ENCODE peak calls at places on chromosomes 1 and 21, in nine cellular contexts. One of them, this sample, is unnamed.

GRCh38 chr1:233113009-233113712 is 162.8 kb downstream of the NTPCR start:
- DNase-seq in CD4-positive, alpha-beta T cell: no peak
- DNase-seq in neural progenitor cell: peak
- DNase-seq in fibroblast of the aortic adventitia: peak
- DNase-seq in coronary artery: peak
- DNase-seq in fibroblast of lung: peak
- DNase-seq in heart left ventricle: peak
- DNase-seq in astrocyte of the spinal cord: peak
- DNase-seq in ovary: peak
- DNase-seq in this sample: no peak

GRCh38 chr21:44802396-44803153 is 955 bp upstream of the UBE2G2 start:
- DNase-seq in CD4-positive, alpha-beta T cell: no peak
- DNase-seq in neural progenitor cell: peak
- DNase-seq in fibroblast of the aortic adventitia: no peak
- DNase-seq in coronary artery: no peak
- DNase-seq in fibroblast of lung: no peak
- DNase-seq in heart left ventricle: no peak
- DNase-seq in astrocyte of the spinal cord: no peak
- DNase-seq in ovary: no peak
- DNase-seq in this sample: no peak

GRCh38 chr1:15973772-15974171 is 2.1 kb downstream of the ZBTB17 start:
- DNase-seq in CD4-positive, alpha-beta T cell: no peak
- DNase-seq in neural progenitor cell: no peak
- DNase-seq in fibroblast of the aortic adventitia: no peak
- DNase-seq in coronary artery: no peak
- DNase-seq in fibroblast of lung: no peak
- DNase-seq in heart left ventricle: no peak
- DNase-seq in astrocyte of the spinal cord: no peak
- DNase-seq in ovary: no peak
- DNase-seq in this sample: no peak

GRCh38 chr21:37207441-37208009 is 59.6 kb downstream of the VPS26C start:
- DNase-seq in CD4-positive, alpha-beta T cell: no peak
- DNase-seq in neural progenitor cell: no peak
- DNase-seq in fibroblast of the aortic adventitia: peak
- DNase-seq in coronary artery: no peak
- DNase-seq in fibroblast of lung: peak
- DNase-seq in heart left ventricle: no peak
- DNase-seq in astrocyte of the spinal cord: no peak
- DNase-seq in ovary: no peak
- DNase-seq in this sample: peak

GRCh38 chr21:42721341-42721824 is 68.0 kb downstream of the PDE9A start:
- DNase-seq in CD4-positive, alpha-beta T cell: no peak
- DNase-seq in neural progenitor cell: no peak
- DNase-seq in fibroblast of the aortic adventitia: peak
- DNase-seq in coronary artery: no peak
- DNase-seq in fibroblast of lung: no peak
- DNase-seq in heart left ventricle: no peak
- DNase-seq in astrocyte of the spinal cord: no peak
- DNase-seq in ovary: no peak
- DNase-seq in this sample: no peak

GRCh38 chr1:245871881-245872280 is 635.2 kb downstream of the SMYD3 start:
- DNase-seq in CD4-positive, alpha-beta T cell: no peak
- DNase-seq in neural progenitor cell: no peak
- DNase-seq in fibroblast of the aortic adventitia: no peak
- DNase-seq in coronary artery: no peak
- DNase-seq in fibroblast of lung: peak
- DNase-seq in heart left ventricle: no peak
- DNase-seq in astrocyte of the spinal cord: peak
- DNase-seq in ovary: no peak
- DNase-seq in this sample: no peak

GRCh38 chr1:187655163-187655562 is 826.4 kb downstream of the PLA2G4A start:
- DNase-seq in CD4-positive, alpha-beta T cell: no peak
- DNase-seq in neural progenitor cell: no peak
- DNase-seq in fibroblast of the aortic adventitia: peak
- DNase-seq in coronary artery: no peak
- DNase-seq in fibroblast of lung: peak
- DNase-seq in heart left ventricle: no peak
- DNase-seq in astrocyte of the spinal cord: peak
- DNase-seq in ovary: no peak
- DNase-seq in this sample: no peak

GRCh38 chr1:160085686-160086089 is 4.3 kb downstream of the KCNJ9 start:
- DNase-seq in CD4-positive, alpha-beta T cell: peak
- DNase-seq in neural progenitor cell: peak
- DNase-seq in fibroblast of the aortic adventitia: peak
- DNase-seq in coronary artery: no peak
- DNase-seq in fibroblast of lung: peak
- DNase-seq in heart left ventricle: peak
- DNase-seq in astrocyte of the spinal cord: peak
- DNase-seq in ovary: peak
- DNase-seq in this sample: peak

GRCh38 chr1:230794871-230795645 is 47.9 kb downstream of the CAPN9 start:
- DNase-seq in CD4-positive, alpha-beta T cell: no peak
- DNase-seq in neural progenitor cell: peak
- DNase-seq in fibroblast of the aortic adventitia: no peak
- DNase-seq in coronary artery: peak
- DNase-seq in fibroblast of lung: no peak
- DNase-seq in heart left ventricle: no peak
- DNase-seq in astrocyte of the spinal cord: no peak
- DNase-seq in ovary: no peak
- DNase-seq in this sample: peak

GRCh38 chr1:228226141-228226874 is 18.5 kb downstream of the OBSCN start:
- DNase-seq in CD4-positive, alpha-beta T cell: no peak
- DNase-seq in neural progenitor cell: no peak
- DNase-seq in fibroblast of the aortic adventitia: no peak
- DNase-seq in coronary artery: no peak
- DNase-seq in fibroblast of lung: no peak
- DNase-seq in heart left ventricle: no peak
- DNase-seq in astrocyte of the spinal cord: no peak
- DNase-seq in ovary: no peak
- DNase-seq in this sample: peak

GRCh38 chr1:198056255-198056654 is 100.5 kb upstream of the NEK7 start:
- DNase-seq in CD4-positive, alpha-beta T cell: no peak
- DNase-seq in neural progenitor cell: peak
- DNase-seq in fibroblast of the aortic adventitia: no peak
- DNase-seq in coronary artery: no peak
- DNase-seq in fibroblast of lung: no peak
- DNase-seq in heart left ventricle: no peak
- DNase-seq in astrocyte of the spinal cord: no peak
- DNase-seq in ovary: no peak
- DNase-seq in this sample: no peak
- TF ChIP-seq CTCF in CD4-positive, alpha-beta T cell: no peak
- TF ChIP-seq CTCF in neural progenitor cell: peak
- TF ChIP-seq CTCF in fibroblast of the aortic adventitia: no peak
- TF ChIP-seq CTCF in coronary artery: no peak
- TF ChIP-seq CTCF in fibroblast of lung: no peak
- TF ChIP-seq CTCF in heart left ventricle: no peak
- TF ChIP-seq CTCF in astrocyte of the spinal cord: peak
- TF ChIP-seq CTCF in ovary: no peak
- TF ChIP-seq CTCF in this sample: peak

DNA sequence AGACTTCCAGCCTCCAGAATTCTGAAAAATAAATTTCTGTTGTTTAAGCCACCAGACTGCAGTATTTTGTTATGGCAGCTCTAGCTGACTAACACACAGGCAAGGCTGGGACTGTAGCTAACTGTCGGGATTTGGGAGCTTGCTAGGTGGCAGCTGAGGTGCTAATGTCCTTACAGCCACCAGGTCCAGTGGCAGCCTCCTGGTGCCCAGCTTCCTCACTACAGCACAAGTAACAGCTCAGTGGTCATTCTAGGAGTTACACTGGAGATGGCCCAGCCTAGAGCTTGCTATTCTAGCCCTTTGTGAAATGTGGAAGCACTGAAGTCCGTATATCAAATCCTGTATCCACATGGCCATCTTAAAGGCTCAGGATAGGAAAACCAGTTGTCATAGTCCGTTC is 4.3 kb upstream of the C1orf115 start:
- DNase-seq in CD4-positive, alpha-beta T cell: no peak
- DNase-seq in neural progenitor cell: peak
- DNase-seq in fibroblast of the aortic adventitia: no peak
- DNase-seq in coronary artery: no peak
- DNase-seq in fibroblast of lung: no peak
- DNase-seq in heart left ventricle: no peak
- DNase-seq in astrocyte of the spinal cord: no peak
- DNase-seq in ovary: no peak
- DNase-seq in this sample: no peak
- TF ChIP-seq CTCF in CD4-positive, alpha-beta T cell: no peak
- TF ChIP-seq CTCF in neural progenitor cell: peak
- TF ChIP-seq CTCF in fibroblast of the aortic adventitia: no peak
- TF ChIP-seq CTCF in coronary artery: no peak
- TF ChIP-seq CTCF in fibroblast of lung: no peak
- TF ChIP-seq CTCF in heart left ventricle: no peak
- TF ChIP-seq CTCF in astrocyte of the spinal cord: no peak
- TF ChIP-seq CTCF in ovary: no peak
- TF ChIP-seq CTCF in this sample: peak

GRCh38 chr1:86082183-86082582 is 74.4 kb downstream of the COL24A1 start:
- DNase-seq in CD4-positive, alpha-beta T cell: no peak
- DNase-seq in neural progenitor cell: no peak
- DNase-seq in fibroblast of the aortic adventitia: no peak
- DNase-seq in coronary artery: no peak
- DNase-seq in fibroblast of lung: no peak
- DNase-seq in heart left ventricle: no peak
- DNase-seq in astrocyte of the spinal cord: no peak
- DNase-seq in ovary: no peak
- DNase-seq in this sample: no peak
- TF ChIP-seq CTCF in CD4-positive, alpha-beta T cell: no peak
- TF ChIP-seq CTCF in neural progenitor cell: peak
- TF ChIP-seq CTCF in fibroblast of the aortic adventitia: no peak
- TF ChIP-seq CTCF in coronary artery: no peak
- TF ChIP-seq CTCF in fibroblast of lung: peak
- TF ChIP-seq CTCF in heart left ventricle: no peak
- TF ChIP-seq CTCF in astrocyte of the spinal cord: peak
- TF ChIP-seq CTCF in ovary: no peak
- TF ChIP-seq CTCF in this sample: peak

DNA sequence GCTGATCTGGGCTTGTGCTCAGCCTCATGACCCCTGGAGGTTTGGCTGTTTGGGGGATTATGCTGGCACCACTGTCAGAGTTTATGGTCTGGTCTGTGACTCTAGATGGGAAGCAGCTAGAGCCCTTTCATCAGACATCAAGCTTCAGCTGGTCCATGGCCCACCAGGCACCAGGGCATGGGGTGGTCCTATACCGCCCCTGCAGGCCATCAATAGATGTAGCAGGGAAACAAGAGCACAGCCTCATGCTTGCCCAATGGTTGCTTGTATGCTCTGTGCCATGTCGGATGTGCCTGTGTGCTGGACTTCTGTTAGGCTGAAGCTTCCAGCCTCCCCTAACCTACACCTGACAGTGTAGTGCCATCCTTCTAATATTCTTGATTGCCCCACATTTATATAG is 71.1 kb upstream of the CD34 start:
- DNase-seq in CD4-positive, alpha-beta T cell: no peak
- DNase-seq in neural progenitor cell: peak
- DNase-seq in fibroblast of the aortic adventitia: no peak
- DNase-seq in coronary artery: no peak
- DNase-seq in fibroblast of lung: no peak
- DNase-seq in heart left ventricle: no peak
- DNase-seq in astrocyte of the spinal cord: no peak
- DNase-seq in ovary: no peak
- DNase-seq in this sample: peak
- TF ChIP-seq CTCF in CD4-positive, alpha-beta T cell: no peak
- TF ChIP-seq CTCF in neural progenitor cell: peak
- TF ChIP-seq CTCF in fibroblast of the aortic adventitia: peak
- TF ChIP-seq CTCF in coronary artery: no peak
- TF ChIP-seq CTCF in fibroblast of lung: peak
- TF ChIP-seq CTCF in heart left ventricle: peak
- TF ChIP-seq CTCF in astrocyte of the spinal cord: peak
- TF ChIP-seq CTCF in ovary: no peak
- TF ChIP-seq CTCF in this sample: peak

DNA sequence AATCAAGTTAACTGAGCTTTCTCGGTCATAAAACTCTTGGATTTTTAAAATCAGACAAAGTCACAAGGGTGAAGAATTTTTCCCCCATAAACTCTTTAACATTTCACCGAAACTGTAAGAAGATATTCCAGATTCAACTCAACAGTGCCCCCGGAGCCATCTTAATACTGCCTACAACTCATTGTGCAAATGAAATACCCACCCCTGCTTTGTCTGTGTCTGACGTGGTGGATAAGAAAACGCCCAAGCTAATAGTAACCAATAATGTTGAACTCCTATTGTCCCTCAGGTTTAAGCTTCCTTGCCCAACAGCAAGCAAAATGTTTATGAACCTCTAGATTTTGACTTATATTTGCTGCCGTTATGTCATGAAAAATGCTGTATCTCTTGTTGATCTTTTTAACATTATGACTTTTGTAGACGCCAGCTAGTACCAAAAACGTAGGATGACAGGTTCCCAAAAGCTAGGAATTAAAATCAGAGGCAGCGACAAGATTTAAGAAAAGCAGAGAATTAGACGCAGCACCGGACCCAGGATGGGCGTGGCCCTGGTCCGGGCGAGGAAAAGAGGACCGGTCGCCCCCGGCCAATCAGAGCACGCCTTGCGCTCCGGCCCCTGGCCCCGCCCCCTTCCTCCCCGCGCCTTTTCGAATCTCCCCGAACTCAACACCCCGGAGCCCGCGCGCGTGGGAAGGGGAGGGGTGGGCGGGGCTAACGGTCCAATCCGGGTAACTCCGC is 1.1 kb downstream of the STMN1 start:
- DNase-seq in CD4-positive, alpha-beta T cell: peak
- DNase-seq in neural progenitor cell: peak
- DNase-seq in fibroblast of the aortic adventitia: peak
- DNase-seq in coronary artery: peak
- DNase-seq in fibroblast of lung: peak
- DNase-seq in heart left ventricle: peak
- DNase-seq in astrocyte of the spinal cord: peak
- DNase-seq in ovary: peak
- DNase-seq in this sample: peak
- TF ChIP-seq CTCF in CD4-positive, alpha-beta T cell: peak
- TF ChIP-seq CTCF in neural progenitor cell: no peak
- TF ChIP-seq CTCF in fibroblast of the aortic adventitia: no peak
- TF ChIP-seq CTCF in coronary artery: no peak
- TF ChIP-seq CTCF in fibroblast of lung: peak
- TF ChIP-seq CTCF in heart left ventricle: no peak
- TF ChIP-seq CTCF in astrocyte of the spinal cord: peak
- TF ChIP-seq CTCF in ovary: no peak
- TF ChIP-seq CTCF in this sample: peak

GRCh38 chr1:222794656-222795474 is 20.0 kb upstream of the DISP1 start:
- DNase-seq in CD4-positive, alpha-beta T cell: no peak
- DNase-seq in neural progenitor cell: no peak
- DNase-seq in fibroblast of the aortic adventitia: no peak
- DNase-seq in coronary artery: no peak
- DNase-seq in fibroblast of lung: no peak
- DNase-seq in heart left ventricle: no peak
- DNase-seq in astrocyte of the spinal cord: no peak
- DNase-seq in ovary: no peak
- DNase-seq in this sample: no peak
- TF ChIP-seq CTCF in CD4-positive, alpha-beta T cell: no peak
- TF ChIP-seq CTCF in neural progenitor cell: no peak
- TF ChIP-seq CTCF in fibroblast of the aortic adventitia: no peak
- TF ChIP-seq CTCF in coronary artery: no peak
- TF ChIP-seq CTCF in fibroblast of lung: peak
- TF ChIP-seq CTCF in heart left ventricle: no peak
- TF ChIP-seq CTCF in astrocyte of the spinal cord: peak
- TF ChIP-seq CTCF in ovary: no peak
- TF ChIP-seq CTCF in this sample: no peak

This sample was measured in type B pancreatic cell.